ENCODE peak calls at places on chromosomes 11 and 22, in seven cellular contexts. P is cardiac muscle cell, V is PC-3, E is psoas muscle, I is right atrium auricular region, A is lung, K is stomach. H is an unnamed sample.

GRCh38 chr11:130209944-130210854 is 50.6 kb downstream of the ST14 start:
- DNase-seq in P (no peak), V (no peak), E (no peak), I (peak; percentile 54), A (peak; percentile 27), K (peak; percentile 23), H (no peak)

GRCh38 chr11:30983143-30983542 is 386.4 kb downstream of the DCDC1 start:
- DNase-seq in P (no peak), V (no peak), E (no peak), I (no peak), A (no peak), K (no peak), H (no peak)

GRCh38 chr11:64419818-64420485 is 61.0 kb downstream of the RPS6KA4 start:
- DNase-seq in P (peak; percentile 85), V (no peak), E (no peak), I (no peak), A (no peak), K (no peak), H (no peak)

GRCh38 chr11:15114501-15115475 is at the start of gene INSC:
- DNase-seq in P (peak; percentile 24), V (no peak), E (no peak), I (no peak), A (no peak), K (no peak), H (no peak)

GRCh38 chr11:70307176-70307575 is 36.7 kb downstream of the PPFIA1 start:
- DNase-seq in P (peak; percentile 44), V (peak; percentile 71), E (no peak), I (no peak), A (no peak), K (no peak), H (no peak)

GRCh38 chr11:68040121-68040956 is 1.5 kb downstream of the TCIRG1 start:
- DNase-seq in P (peak; percentile 81), V (peak; percentile 73), E (peak; percentile 77), I (peak; percentile 85), A (peak; percentile 64), K (peak; percentile 75), H (no peak)

GRCh38 chr11:82004537-82005213 is 729.0 kb downstream of the FAM181B start:
- DNase-seq in P (no peak), V (no peak), E (no peak), I (no peak), A (no peak), K (no peak), H (no peak)

GRCh38 chr11:17129003-17129402 is 51.5 kb upstream of the RPS13 start:
- DNase-seq in P (no peak), V (peak; percentile 85), E (no peak), I (no peak), A (no peak), K (no peak), H (no peak)

GRCh38 chr22:37535159-37535558 is 15.9 kb upstream of the CARD10 start:
- DNase-seq in P (no peak), V (no peak), E (no peak), I (no peak), A (no peak), K (no peak), H (no peak)

GRCh38 chr22:32661296-32661695 is 140.2 kb upstream of the TIMP3 start:
- DNase-seq in P (peak; percentile 93), V (no peak), E (peak; percentile 79), I (peak; percentile 89), A (no peak), K (no peak), H (no peak)

GRCh38 chr11:64802370-64803162 is 448 bp downstream of the MAP4K2 start:
- DNase-seq in P (no peak), V (no peak), E (no peak), I (no peak), A (peak; percentile 40), K (no peak), H (no peak)

GRCh38 chr22:40176921-40177737 is 596 bp upstream of the TNRC6B start:
- DNase-seq in P (peak; percentile 76), V (peak; percentile 86), E (no peak), I (no peak), A (no peak), K (peak; percentile 32), H (no peak)

DNA sequence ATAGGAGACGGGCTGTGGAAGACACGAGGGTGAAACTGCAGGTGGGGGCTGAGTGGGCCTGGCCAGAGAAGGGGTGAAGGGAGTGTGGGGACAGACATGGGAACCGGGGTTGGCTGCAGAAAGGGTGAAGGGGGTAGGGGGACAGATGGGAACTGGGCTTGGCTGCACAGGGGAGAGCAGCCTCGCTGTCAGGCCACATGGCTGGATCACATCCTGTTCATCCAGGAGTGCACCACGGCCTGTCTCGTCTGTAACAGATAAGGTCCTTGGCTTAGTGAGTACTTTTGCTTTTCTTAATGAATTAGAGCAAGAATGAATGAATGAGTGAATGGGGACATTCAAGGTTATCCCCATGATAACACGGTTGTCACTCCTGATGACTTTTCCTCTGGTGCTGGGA is 13.5 kb downstream of the FBLN1 start:
- DNase-seq in P (no peak), V (no peak), E (no peak), I (no peak), A (no peak), K (no peak), H (no peak)
- H3K27ac ChIP-seq in P (no peak overlapping the region), V (no peak overlapping the region), E (no peak overlapping the region), I (no peak overlapping the region), A (no peak overlapping the region), K (peak overlapping the region; percentile 58), H (no peak overlapping the region)

GRCh38 chr11:34143048-34143447 is 37.6 kb downstream of the NAT10 start:
- DNase-seq in P (no peak), V (no peak), E (no peak), I (no peak), A (no peak), K (no peak), H (no peak)

GRCh38 chr11:34135439-34135838 is 30.0 kb downstream of the NAT10 start:
- DNase-seq in P (no peak), V (no peak), E (no peak), I (no peak), A (no peak), K (no peak), H (no peak)

GRCh38 chr11:34136420-34136819 is 31.0 kb downstream of the NAT10 start:
- DNase-seq in P (no peak), V (no peak), E (no peak), I (no peak), A (no peak), K (no peak), H (no peak)

GRCh38 chr11:34140149-34140548 is 34.7 kb downstream of the NAT10 start:
- DNase-seq in P (no peak), V (no peak), E (no peak), I (no peak), A (no peak), K (no peak), H (no peak)

DNA sequence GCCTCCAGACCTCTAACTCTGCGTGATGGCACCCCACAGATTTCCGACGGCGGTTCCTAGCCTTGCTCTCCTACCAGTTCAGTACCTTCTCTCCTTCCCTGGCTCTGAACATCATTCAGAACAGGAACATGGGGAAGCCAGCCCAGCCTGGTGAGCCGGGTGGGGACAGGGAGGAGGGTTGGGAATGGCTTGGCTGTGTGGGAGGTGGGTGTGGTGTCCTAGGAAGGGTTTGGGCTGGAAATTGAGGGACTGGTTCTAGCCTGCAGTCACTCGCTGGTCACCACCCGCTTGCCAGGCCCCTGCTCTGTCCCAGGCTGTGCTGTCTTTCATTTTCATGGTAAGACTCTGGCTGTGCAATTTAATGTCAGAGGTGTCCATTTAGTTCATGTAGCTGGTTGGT is 33.9 kb downstream of the NAT10 start:
- DNase-seq in P (no peak), V (no peak), E (no peak), I (no peak), A (no peak), K (no peak), H (no peak)
- H3K36me3 ChIP-seq in P (peaks cover 58% of the 10 kb centered on the region), V (peaks cover 53% of the 10 kb centered on the region), E (peaks cover 99% of the 10 kb centered on the region), I (peaks cover 99% of the 10 kb centered on the region), A (peaks cover 78% of the 10 kb centered on the region), K (peaks cover 100% of the 10 kb centered on the region), H (peaks cover 55% of the 10 kb centered on the region)

GRCh38 chr11:33801821-33802413 is 27.6 kb upstream of the FBXO3 start:
- DNase-seq in P (no peak), V (peak; percentile 16), E (no peak), I (no peak), A (no peak), K (no peak), H (no peak)

GRCh38 chr11:33804471-33804870 is 30.2 kb upstream of the FBXO3 start:
- DNase-seq in P (no peak), V (no peak), E (no peak), I (no peak), A (no peak), K (no peak), H (no peak)

GRCh38 chr11:33808228-33808828 is 34.0 kb upstream of the FBXO3 start:
- DNase-seq in P (peak; percentile 87), V (peak; percentile 90), E (peak; percentile 89), I (peak; percentile 85), A (peak; percentile 85), K (peak; percentile 86), H (peak; percentile 77)

GRCh38 chr11:33797879-33798278 is 23.6 kb upstream of the FBXO3 start:
- DNase-seq in P (no peak), V (no peak), E (no peak), I (no peak), A (no peak), K (no peak), H (no peak)

GRCh38 chr11:33802414-33802950 is 28.2 kb upstream of the FBXO3 start:
- DNase-seq in P (peak; percentile 89), V (peak; percentile 91), E (peak; percentile 56), I (no peak), A (no peak), K (peak; percentile 58), H (peak; percentile 87)
- H3K4me3 ChIP-seq in P (peak overlapping the region; percentile 14), V (peak overlapping the region; percentile 77), E (peak overlapping the region; percentile 38), I (peak overlapping the region; percentile 16), A (no peak overlapping the region), K (peak overlapping the region; percentile 28), H (peak overlapping the region; percentile 63)

DNA sequence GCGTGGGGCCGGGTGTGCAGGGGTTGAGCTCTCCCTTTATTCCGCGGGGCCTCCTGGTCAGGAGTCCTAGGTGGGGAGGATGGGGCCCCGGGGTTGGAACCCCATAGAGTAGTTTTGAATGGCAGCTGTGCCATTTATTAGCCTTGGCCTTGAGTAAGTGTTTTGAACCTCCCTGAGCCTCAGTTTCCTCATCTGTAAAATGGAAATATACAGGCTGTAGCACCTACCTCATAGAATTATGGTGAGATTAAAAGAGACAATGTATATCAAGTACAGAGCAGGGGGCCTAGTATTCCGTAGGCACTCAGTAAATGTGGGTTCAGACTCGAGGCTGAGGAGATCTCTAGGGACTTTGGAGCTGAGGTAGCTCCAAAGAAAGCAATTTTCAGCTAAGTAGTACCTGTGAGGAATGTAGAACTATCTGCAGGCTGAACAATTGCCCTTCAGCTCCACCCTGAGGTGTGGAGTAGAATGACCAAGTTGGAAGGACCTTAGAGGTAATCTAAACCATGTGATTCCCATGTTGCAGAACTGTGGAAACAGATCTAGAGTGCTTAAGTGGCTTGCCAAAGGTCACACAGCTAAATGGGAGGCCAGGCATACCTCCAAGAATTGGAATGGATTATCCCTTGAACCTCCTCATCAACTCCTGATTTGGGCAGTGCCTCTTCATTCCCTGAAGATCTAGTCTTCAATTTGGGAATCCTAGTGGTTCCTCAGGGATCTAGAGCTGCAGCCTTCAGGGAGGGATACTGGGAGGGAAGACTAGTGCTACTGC is 675 bp downstream of the PGAP2 start:
- DNase-seq in P (peak; percentile 50), V (peak; percentile 80), E (no peak), I (no peak), A (peak; percentile 65), K (peak; percentile 49), H (no peak)
- H3K27ac ChIP-seq in P (no peak overlapping the region), V (no peak overlapping the region), E (no peak overlapping the region), I (peak overlapping the region; percentile 66), A (peak overlapping the region; percentile 2), K (peak overlapping the region; percentile 85), H (no peak overlapping the region)

H was measured in iPS DF 6.9.